ENCODE peak calls at places on chromosomes 2 and 18, in nine cellular contexts. One of them, this sample, is unnamed.

GRCh38 chr2:66515743-66516142 is 80.8 kb downstream of the MEIS1 start:
- DNase-seq in nephron progenitor cell: no peak
- DNase-seq in BE2C: no peak
- DNase-seq in stimulated activated CD4-positive, alpha-beta T cell treated with anti-CD3 and anti-CD28 coated beads, Interleukin-1b, Interleukin-23, amount 100 ng/mL, for 24 hours: no peak
- DNase-seq in mammary epithelial cell: no peak
- DNase-seq in CD4-positive, alpha-beta T cell: no peak
- DNase-seq in endothelial cell: no peak
- DNase-seq in AG08395: no peak
- DNase-seq in ACHN: no peak
- DNase-seq in this sample: no peak

GRCh38 chr2:95721726-95722125 is 129.9 kb downstream of the TRIM43 start:
- DNase-seq in CD4-positive, alpha-beta T cell: no peak
- DNase-seq in mammary epithelial cell: no peak
- DNase-seq in AG08395: no peak
- DNase-seq in endothelial cell: no peak
- DNase-seq in ACHN: no peak
- DNase-seq in nephron progenitor cell: no peak
- DNase-seq in BE2C: no peak
- DNase-seq in stimulated activated CD4-positive, alpha-beta T cell treated with anti-CD3 and anti-CD28 coated beads, Interleukin-1b, Interleukin-23, amount 100 ng/mL, for 24 hours: no peak
- DNase-seq in this sample: no peak

GRCh38 chr2:24111407-24111861 is 11.7 kb downstream of the PFN4 start:
- DNase-seq in ACHN: peak
- DNase-seq in CD4-positive, alpha-beta T cell: no peak
- DNase-seq in endothelial cell: no peak
- DNase-seq in stimulated activated CD4-positive, alpha-beta T cell treated with anti-CD3 and anti-CD28 coated beads, Interleukin-1b, Interleukin-23, amount 100 ng/mL, for 24 hours: no peak
- DNase-seq in AG08395: no peak
- DNase-seq in mammary epithelial cell: peak
- DNase-seq in BE2C: no peak
- DNase-seq in nephron progenitor cell: no peak
- DNase-seq in this sample: no peak

GRCh38 chr18:74367905-74368304 is 52.3 kb downstream of the C18orf63 start:
- DNase-seq in AG08395: no peak
- DNase-seq in CD4-positive, alpha-beta T cell: no peak
- DNase-seq in stimulated activated CD4-positive, alpha-beta T cell treated with anti-CD3 and anti-CD28 coated beads, Interleukin-1b, Interleukin-23, amount 100 ng/mL, for 24 hours: no peak
- DNase-seq in nephron progenitor cell: no peak
- DNase-seq in endothelial cell: no peak
- DNase-seq in mammary epithelial cell: no peak
- DNase-seq in ACHN: no peak
- DNase-seq in BE2C: no peak
- DNase-seq in this sample: no peak

GRCh38 chr2:112658301-112658700 is 12.6 kb downstream of the SLC20A1 start:
- DNase-seq in nephron progenitor cell: no peak
- DNase-seq in mammary epithelial cell: no peak
- DNase-seq in BE2C: no peak
- DNase-seq in endothelial cell: no peak
- DNase-seq in AG08395: no peak
- DNase-seq in CD4-positive, alpha-beta T cell: no peak
- DNase-seq in ACHN: no peak
- DNase-seq in stimulated activated CD4-positive, alpha-beta T cell treated with anti-CD3 and anti-CD28 coated beads, Interleukin-1b, Interleukin-23, amount 100 ng/mL, for 24 hours: no peak
- DNase-seq in this sample: no peak

GRCh38 chr2:38178556-38179419 is 102.8 kb upstream of the CYP1B1 start:
- DNase-seq in mammary epithelial cell: peak
- DNase-seq in endothelial cell: no peak
- DNase-seq in BE2C: no peak
- DNase-seq in nephron progenitor cell: no peak
- DNase-seq in ACHN: peak
- DNase-seq in AG08395: peak
- DNase-seq in CD4-positive, alpha-beta T cell: no peak
- DNase-seq in stimulated activated CD4-positive, alpha-beta T cell treated with anti-CD3 and anti-CD28 coated beads, Interleukin-1b, Interleukin-23, amount 100 ng/mL, for 24 hours: no peak
- DNase-seq in this sample: no peak

GRCh38 chr2:231399853-231400667 is 4.5 kb downstream of the B3GNT7 start:
- DNase-seq in nephron progenitor cell: no peak
- DNase-seq in BE2C: peak
- DNase-seq in ACHN: peak
- DNase-seq in mammary epithelial cell: peak
- DNase-seq in endothelial cell: no peak
- DNase-seq in CD4-positive, alpha-beta T cell: no peak
- DNase-seq in stimulated activated CD4-positive, alpha-beta T cell treated with anti-CD3 and anti-CD28 coated beads, Interleukin-1b, Interleukin-23, amount 100 ng/mL, for 24 hours: no peak
- DNase-seq in AG08395: peak
- DNase-seq in this sample: no peak

GRCh38 chr2:186130678-186131511 is 355.2 kb upstream of the ZC3H15 start:
- DNase-seq in BE2C: no peak
- DNase-seq in stimulated activated CD4-positive, alpha-beta T cell treated with anti-CD3 and anti-CD28 coated beads, Interleukin-1b, Interleukin-23, amount 100 ng/mL, for 24 hours: no peak
- DNase-seq in AG08395: no peak
- DNase-seq in mammary epithelial cell: peak
- DNase-seq in nephron progenitor cell: no peak
- DNase-seq in ACHN: no peak
- DNase-seq in CD4-positive, alpha-beta T cell: no peak
- DNase-seq in endothelial cell: no peak
- DNase-seq in this sample: no peak

GRCh38 chr2:179974743-179975142 is 32.4 kb downstream of the CWC22 start:
- DNase-seq in mammary epithelial cell: peak
- DNase-seq in stimulated activated CD4-positive, alpha-beta T cell treated with anti-CD3 and anti-CD28 coated beads, Interleukin-1b, Interleukin-23, amount 100 ng/mL, for 24 hours: no peak
- DNase-seq in AG08395: no peak
- DNase-seq in ACHN: no peak
- DNase-seq in BE2C: no peak
- DNase-seq in endothelial cell: no peak
- DNase-seq in nephron progenitor cell: no peak
- DNase-seq in CD4-positive, alpha-beta T cell: no peak
- DNase-seq in this sample: no peak

GRCh38 chr2:179348921-179349320 is 84.3 kb upstream of the SESTD1 start:
- DNase-seq in BE2C: no peak
- DNase-seq in ACHN: no peak
- DNase-seq in stimulated activated CD4-positive, alpha-beta T cell treated with anti-CD3 and anti-CD28 coated beads, Interleukin-1b, Interleukin-23, amount 100 ng/mL, for 24 hours: no peak
- DNase-seq in mammary epithelial cell: no peak
- DNase-seq in nephron progenitor cell: no peak
- DNase-seq in CD4-positive, alpha-beta T cell: no peak
- DNase-seq in endothelial cell: no peak
- DNase-seq in AG08395: no peak
- DNase-seq in this sample: no peak

GRCh38 chr2:51247252-51247651 is 215.3 kb upstream of the NRXN1 start:
- DNase-seq in AG08395: no peak
- DNase-seq in stimulated activated CD4-positive, alpha-beta T cell treated with anti-CD3 and anti-CD28 coated beads, Interleukin-1b, Interleukin-23, amount 100 ng/mL, for 24 hours: no peak
- DNase-seq in CD4-positive, alpha-beta T cell: no peak
- DNase-seq in mammary epithelial cell: no peak
- DNase-seq in BE2C: no peak
- DNase-seq in ACHN: no peak
- DNase-seq in nephron progenitor cell: no peak
- DNase-seq in endothelial cell: no peak
- DNase-seq in this sample: no peak

GRCh38 chr18:25457636-25458035 is 105.7 kb upstream of the ZNF521 start:
- DNase-seq in nephron progenitor cell: no peak
- DNase-seq in endothelial cell: no peak
- DNase-seq in AG08395: peak
- DNase-seq in BE2C: no peak
- DNase-seq in mammary epithelial cell: peak
- DNase-seq in stimulated activated CD4-positive, alpha-beta T cell treated with anti-CD3 and anti-CD28 coated beads, Interleukin-1b, Interleukin-23, amount 100 ng/mL, for 24 hours: no peak
- DNase-seq in CD4-positive, alpha-beta T cell: no peak
- DNase-seq in ACHN: no peak
- DNase-seq in this sample: no peak

GRCh38 chr18:9191658-9192256 is 55.2 kb downstream of the ANKRD12 start:
- DNase-seq in stimulated activated CD4-positive, alpha-beta T cell treated with anti-CD3 and anti-CD28 coated beads, Interleukin-1b, Interleukin-23, amount 100 ng/mL, for 24 hours: no peak
- DNase-seq in nephron progenitor cell: no peak
- DNase-seq in mammary epithelial cell: peak
- DNase-seq in ACHN: no peak
- DNase-seq in CD4-positive, alpha-beta T cell: no peak
- DNase-seq in BE2C: no peak
- DNase-seq in endothelial cell: no peak
- DNase-seq in AG08395: no peak
- DNase-seq in this sample: no peak

GRCh38 chr2:127695491-127696472 is 5.5 kb upstream of the SFT2D3 start:
- DNase-seq in nephron progenitor cell: peak
- DNase-seq in CD4-positive, alpha-beta T cell: peak
- DNase-seq in AG08395: peak
- DNase-seq in endothelial cell: peak
- DNase-seq in BE2C: no peak
- DNase-seq in ACHN: peak
- DNase-seq in stimulated activated CD4-positive, alpha-beta T cell treated with anti-CD3 and anti-CD28 coated beads, Interleukin-1b, Interleukin-23, amount 100 ng/mL, for 24 hours: no peak
- DNase-seq in mammary epithelial cell: peak
- DNase-seq in this sample: no peak

GRCh38 chr2:113838277-113838676 is 51.6 kb upstream of the ACTR3 start:
- DNase-seq in mammary epithelial cell: no peak
- DNase-seq in AG08395: no peak
- DNase-seq in BE2C: no peak
- DNase-seq in nephron progenitor cell: no peak
- DNase-seq in endothelial cell: no peak
- DNase-seq in CD4-positive, alpha-beta T cell: no peak
- DNase-seq in ACHN: no peak
- DNase-seq in stimulated activated CD4-positive, alpha-beta T cell treated with anti-CD3 and anti-CD28 coated beads, Interleukin-1b, Interleukin-23, amount 100 ng/mL, for 24 hours: no peak
- DNase-seq in this sample: no peak

GRCh38 chr2:212841426-212841825 is 302.8 kb upstream of the ERBB4 start:
- DNase-seq in ACHN: no peak
- DNase-seq in endothelial cell: no peak
- DNase-seq in stimulated activated CD4-positive, alpha-beta T cell treated with anti-CD3 and anti-CD28 coated beads, Interleukin-1b, Interleukin-23, amount 100 ng/mL, for 24 hours: no peak
- DNase-seq in AG08395: no peak
- DNase-seq in BE2C: no peak
- DNase-seq in CD4-positive, alpha-beta T cell: no peak
- DNase-seq in mammary epithelial cell: no peak
- DNase-seq in nephron progenitor cell: no peak
- DNase-seq in this sample: no peak

GRCh38 chr2:43292297-43292696 is 65.9 kb upstream of the ZFP36L2 start:
- DNase-seq in stimulated activated CD4-positive, alpha-beta T cell treated with anti-CD3 and anti-CD28 coated beads, Interleukin-1b, Interleukin-23, amount 100 ng/mL, for 24 hours: no peak
- DNase-seq in endothelial cell: no peak
- DNase-seq in CD4-positive, alpha-beta T cell: no peak
- DNase-seq in ACHN: no peak
- DNase-seq in BE2C: no peak
- DNase-seq in nephron progenitor cell: no peak
- DNase-seq in mammary epithelial cell: no peak
- DNase-seq in AG08395: no peak
- DNase-seq in this sample: no peak

GRCh38 chr2:230898016-230898415 is 27.0 kb downstream of the GPR55 start:
- DNase-seq in endothelial cell: no peak
- DNase-seq in mammary epithelial cell: no peak
- DNase-seq in BE2C: peak
- DNase-seq in ACHN: no peak
- DNase-seq in nephron progenitor cell: no peak
- DNase-seq in CD4-positive, alpha-beta T cell: no peak
- DNase-seq in stimulated activated CD4-positive, alpha-beta T cell treated with anti-CD3 and anti-CD28 coated beads, Interleukin-1b, Interleukin-23, amount 100 ng/mL, for 24 hours: no peak
- DNase-seq in AG08395: no peak
- DNase-seq in this sample: no peak

GRCh38 chr2:215532844-215533243 is 97.0 kb upstream of the FN1 start:
- DNase-seq in endothelial cell: no peak
- DNase-seq in nephron progenitor cell: no peak
- DNase-seq in mammary epithelial cell: no peak
- DNase-seq in CD4-positive, alpha-beta T cell: no peak
- DNase-seq in stimulated activated CD4-positive, alpha-beta T cell treated with anti-CD3 and anti-CD28 coated beads, Interleukin-1b, Interleukin-23, amount 100 ng/mL, for 24 hours: no peak
- DNase-seq in BE2C: no peak
- DNase-seq in ACHN: no peak
- DNase-seq in AG08395: no peak
- DNase-seq in this sample: no peak

GRCh38 chr2:7356909-7357584 is 439.8 kb downstream of the RNF144A start:
- DNase-seq in endothelial cell: no peak
- DNase-seq in mammary epithelial cell: no peak
- DNase-seq in ACHN: no peak
- DNase-seq in CD4-positive, alpha-beta T cell: no peak
- DNase-seq in stimulated activated CD4-positive, alpha-beta T cell treated with anti-CD3 and anti-CD28 coated beads, Interleukin-1b, Interleukin-23, amount 100 ng/mL, for 24 hours: no peak
- DNase-seq in nephron progenitor cell: no peak
- DNase-seq in AG08395: no peak
- DNase-seq in BE2C: no peak
- DNase-seq in this sample: no peak

GRCh38 chr2:142536964-142537363 is 340.5 kb upstream of the KYNU start:
- DNase-seq in nephron progenitor cell: no peak
- DNase-seq in mammary epithelial cell: no peak
- DNase-seq in AG08395: no peak
- DNase-seq in BE2C: no peak
- DNase-seq in ACHN: no peak
- DNase-seq in stimulated activated CD4-positive, alpha-beta T cell treated with anti-CD3 and anti-CD28 coated beads, Interleukin-1b, Interleukin-23, amount 100 ng/mL, for 24 hours: no peak
- DNase-seq in endothelial cell: no peak
- DNase-seq in CD4-positive, alpha-beta T cell: no peak
- DNase-seq in this sample: no peak

GRCh38 chr2:171587567-171587966 is 65.3 kb downstream of the CYBRD1 start:
- DNase-seq in ACHN: no peak
- DNase-seq in nephron progenitor cell: no peak
- DNase-seq in endothelial cell: no peak
- DNase-seq in stimulated activated CD4-positive, alpha-beta T cell treated with anti-CD3 and anti-CD28 coated beads, Interleukin-1b, Interleukin-23, amount 100 ng/mL, for 24 hours: no peak
- DNase-seq in CD4-positive, alpha-beta T cell: no peak
- DNase-seq in AG08395: no peak
- DNase-seq in mammary epithelial cell: no peak
- DNase-seq in BE2C: no peak
- DNase-seq in this sample: no peak

GRCh38 chr18:12990128-12990485 is 1.1 kb upstream of the CEP192 start:
- DNase-seq in CD4-positive, alpha-beta T cell: no peak
- DNase-seq in stimulated activated CD4-positive, alpha-beta T cell treated with anti-CD3 and anti-CD28 coated beads, Interleukin-1b, Interleukin-23, amount 100 ng/mL, for 24 hours: no peak
- DNase-seq in mammary epithelial cell: peak
- DNase-seq in ACHN: no peak
- DNase-seq in nephron progenitor cell: no peak
- DNase-seq in AG08395: no peak
- DNase-seq in endothelial cell: no peak
- DNase-seq in BE2C: no peak
- DNase-seq in this sample: peak

GRCh38 chr2:99032786-99033185 is 96.8 kb upstream of the CRACDL start:
- DNase-seq in nephron progenitor cell: no peak
- DNase-seq in mammary epithelial cell: peak
- DNase-seq in stimulated activated CD4-positive, alpha-beta T cell treated with anti-CD3 and anti-CD28 coated beads, Interleukin-1b, Interleukin-23, amount 100 ng/mL, for 24 hours: no peak
- DNase-seq in AG08395: no peak
- DNase-seq in CD4-positive, alpha-beta T cell: no peak
- DNase-seq in ACHN: no peak
- DNase-seq in endothelial cell: no peak
- DNase-seq in BE2C: no peak
- DNase-seq in this sample: peak

GRCh38 chr2:46720592-46721185 is 194.9 kb downstream of the MCFD2 start:
- DNase-seq in stimulated activated CD4-positive, alpha-beta T cell treated with anti-CD3 and anti-CD28 coated beads, Interleukin-1b, Interleukin-23, amount 100 ng/mL, for 24 hours: no peak
- DNase-seq in endothelial cell: no peak
- DNase-seq in ACHN: no peak
- DNase-seq in AG08395: no peak
- DNase-seq in mammary epithelial cell: peak
- DNase-seq in CD4-positive, alpha-beta T cell: no peak
- DNase-seq in nephron progenitor cell: no peak
- DNase-seq in BE2C: no peak
- DNase-seq in this sample: no peak

GRCh38 chr18:36580266-36580665 is 248.5 kb downstream of the TPGS2 start:
- DNase-seq in mammary epithelial cell: peak
- DNase-seq in AG08395: peak
- DNase-seq in BE2C: no peak
- DNase-seq in CD4-positive, alpha-beta T cell: no peak
- DNase-seq in stimulated activated CD4-positive, alpha-beta T cell treated with anti-CD3 and anti-CD28 coated beads, Interleukin-1b, Interleukin-23, amount 100 ng/mL, for 24 hours: no peak
- DNase-seq in nephron progenitor cell: no peak
- DNase-seq in endothelial cell: no peak
- DNase-seq in ACHN: no peak
- DNase-seq in this sample: no peak

GRCh38 chr2:45857848-45858520 is 206.5 kb downstream of the PRKCE start:
- DNase-seq in ACHN: no peak
- DNase-seq in AG08395: no peak
- DNase-seq in endothelial cell: no peak
- DNase-seq in mammary epithelial cell: no peak
- DNase-seq in BE2C: no peak
- DNase-seq in nephron progenitor cell: no peak
- DNase-seq in stimulated activated CD4-positive, alpha-beta T cell treated with anti-CD3 and anti-CD28 coated beads, Interleukin-1b, Interleukin-23, amount 100 ng/mL, for 24 hours: no peak
- DNase-seq in CD4-positive, alpha-beta T cell: no peak
- DNase-seq in this sample: no peak

GRCh38 chr2:177281400-177282021 is 17.0 kb upstream of the NFE2L2 start:
- DNase-seq in mammary epithelial cell: peak
- DNase-seq in AG08395: no peak
- DNase-seq in endothelial cell: no peak
- DNase-seq in CD4-positive, alpha-beta T cell: no peak
- DNase-seq in ACHN: no peak
- DNase-seq in BE2C: no peak
- DNase-seq in stimulated activated CD4-positive, alpha-beta T cell treated with anti-CD3 and anti-CD28 coated beads, Interleukin-1b, Interleukin-23, amount 100 ng/mL, for 24 hours: no peak
- DNase-seq in nephron progenitor cell: no peak
- DNase-seq in this sample: no peak

GRCh38 chr18:56785006-56785405 is 133.8 kb downstream of the WDR7 start:
- DNase-seq in nephron progenitor cell: no peak
- DNase-seq in mammary epithelial cell: no peak
- DNase-seq in endothelial cell: no peak
- DNase-seq in CD4-positive, alpha-beta T cell: no peak
- DNase-seq in BE2C: no peak
- DNase-seq in AG08395: no peak
- DNase-seq in ACHN: no peak
- DNase-seq in stimulated activated CD4-positive, alpha-beta T cell treated with anti-CD3 and anti-CD28 coated beads, Interleukin-1b, Interleukin-23, amount 100 ng/mL, for 24 hours: no peak
- DNase-seq in this sample: no peak

GRCh38 chr2:166031054-166031453 is 77.5 kb upstream of the TTC21B start:
- DNase-seq in CD4-positive, alpha-beta T cell: no peak
- DNase-seq in stimulated activated CD4-positive, alpha-beta T cell treated with anti-CD3 and anti-CD28 coated beads, Interleukin-1b, Interleukin-23, amount 100 ng/mL, for 24 hours: no peak
- DNase-seq in ACHN: no peak
- DNase-seq in endothelial cell: no peak
- DNase-seq in BE2C: no peak
- DNase-seq in mammary epithelial cell: peak
- DNase-seq in AG08395: no peak
- DNase-seq in nephron progenitor cell: peak
- DNase-seq in this sample: no peak

GRCh38 chr2:211789984-211790383 is 748.6 kb downstream of the ERBB4 start:
- DNase-seq in CD4-positive, alpha-beta T cell: no peak
- DNase-seq in endothelial cell: no peak
- DNase-seq in ACHN: no peak
- DNase-seq in mammary epithelial cell: no peak
- DNase-seq in AG08395: no peak
- DNase-seq in BE2C: no peak
- DNase-seq in stimulated activated CD4-positive, alpha-beta T cell treated with anti-CD3 and anti-CD28 coated beads, Interleukin-1b, Interleukin-23, amount 100 ng/mL, for 24 hours: no peak
- DNase-seq in nephron progenitor cell: no peak
- DNase-seq in this sample: no peak

This sample was measured in stimulated activated effector memory CD8-positive, alpha-beta T cell treated with anti-CD3 and anti-CD28 coated beads, Interleukin-12 subunit alpha, Interleukin-12 subunit beta, amount 100 ng/mL, for 72 hours.